ENCODE peak calls at places on chromosomes 3 and 15, in eight cellular contexts. O is endothelial cell, B is esophagus squamous epithelium, I is keratinocyte, L is WERI-Rb-1, P is fibroblast of the aortic adventitia, X is astrocyte of the spinal cord, V is IMR-90. J is an unnamed sample.

GRCh38 chr15:89495638-89496145 is 691 bp downstream of the RHCG start:
- DNase-seq in O (no peak), B (no peak), I (no peak), L (no peak), P (no peak), X (no peak), V (no peak), J (no peak)

GRCh38 chr15:56176996-56177395 is 66.7 kb downstream of the RFX7 start:
- DNase-seq in O (no peak), B (no peak), I (no peak), L (no peak), P (no peak), X (no peak), V (no peak), J (no peak)

GRCh38 chr3:22685598-22685997 is 517.5 kb upstream of the UBE2E2 start:
- DNase-seq in O (peak), B (no peak), I (no peak), L (no peak), P (no peak), X (no peak), V (no peak), J (no peak)

GRCh38 chr3:160758929-160759577 is 3.0 kb downstream of the PPM1L start:
- DNase-seq in O (no peak), B (no peak), I (no peak), L (no peak), P (no peak), X (no peak), V (no peak), J (no peak)

GRCh38 chr3:184368804-184369183 is 7.3 kb downstream of the POLR2H start:
- DNase-seq in O (no peak), B (no peak), I (no peak), L (no peak), P (peak), X (peak), V (peak), J (no peak)

GRCh38 chr15:90221251-90221900 is 12.4 kb downstream of the CIB1 start:
- DNase-seq in O (peak), B (no peak), I (no peak), L (peak), P (peak), X (peak), V (peak), J (no peak)

GRCh38 chr15:89003865-89004725 is 84.2 kb upstream of the ABHD2 start:
- DNase-seq in O (peak), B (no peak), I (no peak), L (peak), P (peak), X (peak), V (peak), J (no peak)

GRCh38 chr3:174397848-174398247 is 461.3 kb upstream of the NAALADL2 start:
- DNase-seq in O (no peak), B (no peak), I (no peak), L (no peak), P (peak), X (peak), V (peak), J (no peak)

GRCh38 chr3:196942915-196943277 is 568 bp upstream of the NCBP2 start:
- DNase-seq in O (no peak), B (no peak), I (no peak), L (no peak), P (no peak), X (no peak), V (no peak), J (no peak)

GRCh38 chr3:133991209-133991608 is 38.5 kb downstream of the SLCO2A1 start:
- DNase-seq in O (no peak), B (no peak), I (no peak), L (no peak), P (peak), X (no peak), V (no peak), J (no peak)

GRCh38 chr3:174333640-174334039 is 525.5 kb upstream of the NAALADL2 start:
- DNase-seq in O (no peak), B (no peak), I (no peak), L (no peak), P (no peak), X (no peak), V (peak), J (no peak)

GRCh38 chr3:173173652-173174051 is 32.6 kb upstream of the SPATA16 start:
- DNase-seq in O (no peak), B (no peak), I (no peak), L (no peak), P (no peak), X (no peak), V (no peak), J (no peak)

GRCh38 chr15:94494732-94495131 is 263.4 kb downstream of the MCTP2 start:
- DNase-seq in O (no peak), B (no peak), I (peak), L (no peak), P (no peak), X (no peak), V (no peak), J (no peak)

GRCh38 chr3:114496021-114496434 is 202.2 kb downstream of the TIGIT start:
- DNase-seq in O (no peak), B (no peak), I (no peak), L (no peak), P (peak), X (peak), V (peak), J (peak)

GRCh38 chr15:83365370-83365938 is 81.0 kb upstream of the BNC1 start:
- DNase-seq in O (peak), B (no peak), I (no peak), L (no peak), P (peak), X (peak), V (peak), J (no peak)

GRCh38 chr3:171248426-171249115 is 211.6 kb downstream of the TNIK start:
- DNase-seq in O (no peak), B (no peak), I (no peak), L (no peak), P (no peak), X (no peak), V (no peak), J (no peak)

GRCh38 chr15:83324799-83325198 is 40.3 kb upstream of the BNC1 start:
- DNase-seq in O (no peak), B (no peak), I (no peak), L (peak), P (no peak), X (no peak), V (no peak), J (no peak)

GRCh38 chr3:51886447-51886846 is 11.0 kb upstream of the IQCF5 start:
- DNase-seq in O (no peak), B (no peak), I (no peak), L (no peak), P (no peak), X (no peak), V (no peak), J (no peak)

GRCh38 chr3:52146189-52146588 is 8.0 kb downstream of the POC1A start:
- DNase-seq in O (no peak), B (no peak), I (no peak), L (no peak), P (no peak), X (no peak), V (no peak), J (no peak)

GRCh38 chr3:115843206-115843605 is 219.9 kb downstream of the GAP43 start:
- DNase-seq in O (no peak), B (no peak), I (no peak), L (no peak), P (no peak), X (no peak), V (no peak), J (no peak)

GRCh38 chr15:39774688-39775267 is 7.9 kb downstream of the FSIP1 start:
- DNase-seq in O (no peak), B (no peak), I (no peak), L (peak), P (no peak), X (no peak), V (no peak), J (no peak)

GRCh38 chr3:14377838-14378169 is 24.6 kb upstream of the SLC6A6 start:
- DNase-seq in O (no peak), B (no peak), I (no peak), L (no peak), P (no peak), X (no peak), V (no peak), J (no peak)

GRCh38 chr3:125212509-125213372 is at the start of gene SLC12A8:
- DNase-seq in O (no peak), B (no peak), I (no peak), L (peak), P (no peak), X (no peak), V (no peak), J (no peak)

GRCh38 chr3:38235466-38235865 is 30.1 kb upstream of the SLC22A13 start:
- DNase-seq in O (no peak), B (no peak), I (no peak), L (no peak), P (no peak), X (no peak), V (no peak), J (no peak)

GRCh38 chr3:51622868-51623267 is 48.2 kb upstream of the TEX264 start:
- DNase-seq in O (no peak), B (no peak), I (no peak), L (no peak), P (peak), X (peak), V (peak), J (no peak)

GRCh38 chr15:37490707-37491106 is 390.4 kb upstream of the MEIS2 start:
- DNase-seq in O (no peak), B (no peak), I (no peak), L (no peak), P (no peak), X (no peak), V (no peak), J (no peak)

GRCh38 chr3:133868758-133869429 is 26.8 kb downstream of the RAB6B start:
- DNase-seq in O (no peak), B (no peak), I (no peak), L (no peak), P (no peak), X (no peak), V (no peak), J (no peak)

GRCh38 chr3:195171093-195171873 is 99.7 kb downstream of the XXYLT1 start:
- DNase-seq in O (no peak), B (no peak), I (no peak), L (no peak), P (no peak), X (no peak), V (no peak), J (no peak)

GRCh38 chr3:169575381-169575780 is 88.1 kb downstream of the MECOM start:
- DNase-seq in O (no peak), B (no peak), I (no peak), L (no peak), P (peak), X (peak), V (peak), J (no peak)

GRCh38 chr3:177131927-177132636 is 65.2 kb downstream of the TBL1XR1 start:
- DNase-seq in O (no peak), B (no peak), I (no peak), L (no peak), P (no peak), X (no peak), V (no peak), J (no peak)

GRCh38 chr3:45253316-45253715 is 27.2 kb upstream of the TMEM158 start:
- DNase-seq in O (no peak), B (no peak), I (no peak), L (no peak), P (no peak), X (no peak), V (peak), J (no peak)

GRCh38 chr15:98442379-98442833 is 205.9 kb upstream of the IGF1R start:
- DNase-seq in O (peak), B (no peak), I (peak), L (peak), P (peak), X (peak), V (peak), J (peak)

GRCh38 chr3:69420781-69421520 is 35.1 kb upstream of the FRMD4B start:
- DNase-seq in O (no peak), B (no peak), I (no peak), L (no peak), P (peak), X (no peak), V (no peak), J (no peak)

GRCh38 chr15:99135194-99135593 is 30.3 kb downstream of the SYNM start:
- DNase-seq in O (no peak), B (no peak), I (no peak), L (no peak), P (no peak), X (peak), V (peak), J (no peak)

GRCh38 chr15:79427781-79428598 is 4.1 kb upstream of the MINAR1 start:
- DNase-seq in O (no peak), B (no peak), I (no peak), L (no peak), P (no peak), X (no peak), V (no peak), J (no peak)

GRCh38 chr3:173793963-173794362 is 396.4 kb downstream of the NLGN1 start:
- DNase-seq in O (no peak), B (no peak), I (no peak), L (no peak), P (no peak), X (no peak), V (no peak), J (no peak)

GRCh38 chr3:72143322-72143721 is 358.4 kb upstream of the PROK2 start:
- DNase-seq in O (no peak), B (no peak), I (no peak), L (no peak), P (peak), X (peak), V (peak), J (no peak)

GRCh38 chr15:91049378-91050127 is 27.2 kb upstream of the VPS33B start:
- DNase-seq in O (peak), B (no peak), I (no peak), L (peak), P (peak), X (peak), V (peak), J (peak)

DNA sequence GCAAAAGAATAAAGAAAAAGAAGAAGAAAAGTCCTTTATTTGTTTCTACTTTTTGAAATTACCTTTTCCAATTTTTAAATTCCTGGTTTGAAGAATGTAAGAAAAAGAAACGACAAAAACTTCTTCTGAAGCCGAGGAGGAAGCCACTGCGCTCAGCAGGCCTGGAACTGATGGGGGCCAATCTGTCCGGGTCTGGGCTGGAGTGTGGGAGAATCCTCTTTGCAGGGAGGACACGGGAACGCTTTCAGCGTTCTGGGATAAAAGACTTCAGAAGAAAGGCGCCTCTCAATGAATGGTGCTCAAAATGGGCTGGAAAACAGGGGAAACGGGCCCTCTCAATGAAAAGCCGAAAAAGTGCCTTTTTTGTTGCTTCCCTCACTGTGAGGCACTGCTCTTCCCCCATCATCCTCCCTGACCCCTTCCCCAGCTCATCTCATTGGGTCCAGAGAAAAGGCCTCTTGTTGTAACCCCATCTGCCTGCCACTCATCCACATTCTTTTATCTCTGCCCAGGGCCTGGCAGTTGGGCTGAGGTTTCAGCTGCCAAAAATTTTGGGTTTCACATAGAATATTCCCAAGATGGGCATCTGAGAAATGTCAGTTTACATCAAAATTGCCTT is 119.5 kb upstream of the LRIG1 start:
- DNase-seq in O (no peak), B (no peak), I (no peak), L (no peak), P (no peak), X (no peak), V (no peak), J (no peak)
- TF ChIP-seq CTCF in O (no peak), B (no peak), I (no peak), L (no peak), P (no peak), X (no peak), V (no peak), J (no peak)

GRCh38 chr15:63350178-63350621 is 31.4 kb downstream of the CA12 start:
- DNase-seq in O (no peak), B (no peak), I (no peak), L (no peak), P (peak), X (no peak), V (no peak), J (no peak)

GRCh38 chr15:63352808-63353207 is 28.8 kb downstream of the CA12 start:
- DNase-seq in O (no peak), B (no peak), I (no peak), L (no peak), P (no peak), X (no peak), V (no peak), J (no peak)

GRCh38 chr15:63349621-63350020 is 32.0 kb downstream of the CA12 start:
- DNase-seq in O (no peak), B (no peak), I (no peak), L (no peak), P (no peak), X (no peak), V (no peak), J (no peak)

GRCh38 chr15:63349156-63349555 is 32.5 kb downstream of the CA12 start:
- DNase-seq in O (no peak), B (no peak), I (no peak), L (no peak), P (no peak), X (no peak), V (no peak), J (no peak)

DNA sequence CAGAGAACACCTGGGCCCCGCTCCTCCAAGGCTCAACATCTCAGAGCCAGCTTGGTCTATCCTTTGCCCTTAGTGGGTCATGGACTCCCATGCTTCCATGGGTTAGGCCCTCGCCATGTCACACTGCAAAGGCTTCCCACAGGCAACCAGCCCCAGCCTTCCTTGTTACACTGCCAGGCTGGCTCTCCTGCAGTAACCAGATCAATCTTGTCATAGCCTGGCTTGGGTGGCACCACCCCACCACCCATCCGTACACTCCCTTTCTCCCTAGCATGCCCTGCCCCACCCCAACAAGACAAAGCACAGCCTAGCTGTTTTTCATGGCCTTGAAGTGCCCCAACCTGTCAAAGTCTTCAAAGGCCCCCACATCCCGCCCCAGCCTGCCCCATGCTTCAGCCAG is 30.5 kb downstream of the CA12 start:
- DNase-seq in O (no peak), B (no peak), I (no peak), L (no peak), P (no peak), X (no peak), V (no peak), J (no peak)
- TF ChIP-seq CTCF in O (no peak), B (no peak), I (no peak), L (no peak), P (no peak), X (no peak), V (no peak), J (no peak)

DNA sequence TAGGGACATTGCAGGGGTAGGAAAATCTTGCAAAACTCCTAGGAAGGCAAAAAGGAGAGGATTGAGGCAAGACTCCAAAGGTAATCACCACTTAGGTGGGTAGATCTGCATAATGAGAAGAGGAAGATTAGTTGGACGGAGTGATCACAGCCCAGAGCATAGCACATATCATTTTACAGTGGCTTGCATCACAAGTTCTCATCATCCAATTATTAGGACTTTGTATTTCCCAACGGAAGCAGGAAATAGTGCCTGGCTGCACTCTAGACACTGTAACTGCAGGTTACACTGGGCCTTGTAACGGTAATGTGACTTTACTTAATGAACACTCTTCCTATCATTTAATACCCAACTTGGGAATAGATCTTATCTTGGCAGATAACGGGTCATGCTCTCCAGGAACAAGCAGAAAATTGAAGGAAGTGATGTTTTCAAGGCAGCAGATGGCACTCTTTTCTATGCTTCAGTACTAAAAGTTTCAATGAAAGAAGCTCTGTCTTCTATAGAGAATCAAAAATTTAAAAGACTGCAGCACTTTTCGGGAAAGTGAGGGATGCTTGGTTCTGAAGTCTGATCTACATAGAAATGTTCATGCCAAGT is 101.9 kb upstream of the KCNMB2 start:
- DNase-seq in O (no peak), B (no peak), I (no peak), L (no peak), P (peak), X (peak), V (no peak), J (no peak)
- TF ChIP-seq CTCF in O (no peak), B (no peak), I (no peak), L (peak), P (peak), X (peak), V (peak), J (peak)

DNA sequence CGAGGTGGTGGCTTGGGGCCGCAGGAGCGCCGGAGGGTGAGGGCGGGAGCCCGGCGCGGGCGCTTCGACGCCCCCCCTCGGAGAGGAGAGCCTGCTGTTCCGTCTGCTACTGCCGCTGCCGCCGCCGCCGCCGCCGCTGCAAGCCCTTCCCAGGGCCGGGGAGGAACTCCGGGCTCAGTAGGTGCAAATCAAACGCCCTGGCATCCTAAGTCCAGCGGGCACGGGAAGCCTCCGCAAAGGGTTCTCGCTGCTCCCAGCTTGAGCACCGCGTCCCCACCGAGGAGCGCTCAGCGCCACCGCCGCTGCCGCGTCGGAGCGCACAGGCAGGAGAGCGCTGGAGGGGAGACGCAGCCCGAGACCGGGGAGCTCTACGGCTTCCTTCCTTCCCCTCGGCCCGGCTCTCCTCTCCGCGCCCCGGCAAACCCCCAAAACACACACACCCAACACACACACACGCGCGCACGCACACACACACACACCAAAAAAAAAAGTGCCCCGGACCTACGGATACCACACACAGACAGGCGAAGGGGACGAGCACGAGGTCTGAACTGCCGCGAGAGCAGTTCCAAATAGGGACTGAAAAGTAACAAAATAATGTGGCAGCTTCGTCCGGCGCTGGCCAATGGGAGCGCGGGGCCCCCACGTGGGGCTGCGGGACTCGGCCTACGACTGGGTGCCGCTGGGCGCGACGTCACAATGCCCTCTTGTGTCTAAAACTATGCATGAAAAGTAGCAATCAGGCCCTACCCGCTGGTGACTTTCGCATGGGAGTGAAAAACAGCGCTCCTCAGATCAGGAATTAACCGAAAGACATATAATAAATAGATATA is at the start of gene TLE3:
- DNase-seq in O (peak), B (peak), I (peak), L (peak), P (peak), X (peak), V (peak), J (peak)
- TF ChIP-seq CTCF in O (no peak), B (peak), I (peak), L (peak), P (peak), X (peak), V (peak), J (peak)

GRCh38 chr15:68053997-68054657 is at the start of gene PIAS1:
- DNase-seq in O (peak), B (peak), I (peak), L (peak), P (peak), X (peak), V (peak), J (no peak)
- TF ChIP-seq CTCF in O (no peak), B (no peak), I (no peak), L (no peak), P (no peak), X (no peak), V (no peak), J (no peak)

GRCh38 chr3:47406762-47407149 is 25.9 kb downstream of the PTPN23 start:
- DNase-seq in O (no peak), B (no peak), I (no peak), L (peak), P (no peak), X (no peak), V (no peak), J (no peak)
- TF ChIP-seq CTCF in O (no peak), B (no peak), I (no peak), L (peak), P (no peak), X (no peak), V (no peak), J (peak)